ENCODE peak calls at places on chromosomes 3 and 15, in four cellular contexts. T is nucleus accumbens, C is cardiac fibroblast, M is NCI-H1436. A is an unnamed sample.

GRCh38 chr3:150278843-150279341 is 129.2 kb upstream of the TSC22D2 start:
- DNase-seq in M (no peak), T (no peak), C (no peak), A (no peak)

GRCh38 chr3:152688313-152688712 is 146.6 kb upstream of the P2RY1 start:
- DNase-seq in T (no peak), M (no peak), C (no peak), A (no peak)

GRCh38 chr15:68206711-68207151 is 1.6 kb upstream of the CALML4 start:
- DNase-seq in M (no peak), T (no peak), C (no peak), A (no peak)

GRCh38 chr3:170002829-170003228 is 35.0 kb upstream of the GPR160 start:
- DNase-seq in T (no peak), C (no peak), M (no peak), A (no peak)

GRCh38 chr15:49380912-49381311 is 42.1 kb upstream of the FGF7 start:
- DNase-seq in M (no peak), T (no peak), C (no peak), A (no peak)

GRCh38 chr3:46378426-46378942 is 7.7 kb downstream of the CCR5 start:
- DNase-seq in M (no peak), T (peak; percentile 53), C (peak; percentile 57), A (peak; percentile 80)

GRCh38 chr3:186209810-186210752 is 101.2 kb upstream of the ETV5 start:
- DNase-seq in T (peak; percentile 92), M (no peak), C (peak; percentile 72), A (no peak)

GRCh38 chr3:67876261-67876660 is 221.8 kb upstream of the SUCLG2 start:
- DNase-seq in M (no peak), C (no peak), T (no peak), A (no peak)

GRCh38 chr3:89049119-89049518 is 58.3 kb upstream of the EPHA3 start:
- DNase-seq in C (no peak), T (no peak), M (no peak), A (no peak)

GRCh38 chr3:117473981-117474563 is 764.5 kb downstream of the TUSC7 start:
- DNase-seq in C (no peak), T (no peak), M (peak; percentile 34), A (no peak)

GRCh38 chr15:96107922-96108321 is 222.6 kb upstream of the NR2F2 start:
- DNase-seq in M (no peak), T (no peak), C (peak; percentile 13), A (no peak)

GRCh38 chr3:66481071-66482001 is 19.5 kb downstream of the LRIG1 start:
- DNase-seq in C (no peak), T (no peak), M (no peak), A (peak; percentile 50)

GRCh38 chr3:126522363-126522788 is 1.6 kb upstream of the CHST13 start:
- DNase-seq in M (peak; percentile 30), T (peak; percentile 60), C (peak; percentile 55), A (peak; percentile 14)

GRCh38 chr15:40093224-40093842 is 15.3 kb downstream of the BMF start:
- DNase-seq in C (no peak), M (no peak), T (no peak), A (no peak)

GRCh38 chr3:126835472-126836219 is 131.6 kb downstream of the CHCHD6 start:
- DNase-seq in T (no peak), M (no peak), C (peak; percentile 33), A (no peak)

GRCh38 chr3:65712156-65712555 is 326.6 kb downstream of the MAGI1 start:
- DNase-seq in M (no peak), T (no peak), C (peak; percentile 26), A (no peak)

GRCh38 chr3:104717828-104718196 is 648.9 kb upstream of the ALCAM start:
- DNase-seq in T (no peak), C (peak; percentile 49), M (no peak), A (no peak)

GRCh38 chr3:112411425-112411824 is 78.5 kb downstream of the CD200 start:
- DNase-seq in T (no peak), M (no peak), C (no peak), A (no peak)

GRCh38 chr3:131217296-131217741 is 164.3 kb upstream of the NUDT16 start:
- DNase-seq in C (peak; percentile 66), T (no peak), M (no peak), A (no peak)

GRCh38 chr3:106338582-106339219 is 469.9 kb upstream of the CBLB start:
- DNase-seq in M (no peak), T (no peak), C (no peak), A (no peak)

GRCh38 chr3:161348791-161349400 is 22.4 kb downstream of the SPTSSB start:
- DNase-seq in T (no peak), M (no peak), C (no peak), A (peak; percentile 69)

GRCh38 chr3:55795736-55796135 is 308.6 kb upstream of the WNT5A start:
- DNase-seq in C (no peak), T (no peak), M (no peak), A (no peak)

GRCh38 chr15:35827156-35827555 is 281.2 kb upstream of the DPH6 start:
- DNase-seq in T (no peak), M (no peak), C (peak; percentile 5), A (no peak)

GRCh38 chr15:70892002-70892911 is at the start of the genes LRRC49 and THAP10:
- DNase-seq in T (peak; percentile 92), C (peak; percentile 93), M (peak; percentile 88), A (peak; percentile 87)

GRCh38 chr15:40990080-40990479 is 36.8 kb downstream of the CHAC1 start:
- DNase-seq in T (no peak), M (no peak), C (no peak), A (no peak)